ENCODE peak calls at places on chromosomes 11 and 22, in ten cellular contexts. P is T1000; O is HFF-Myc; I is T-helper 1 cell; N is Kasumi-1; A is HAP-1; W is activated naive CD8-positive, alpha-beta T cell treated with anti-CD3 and anti-CD28 coated beads for 36 hours; Z is right cardiac atrium; U is MG63; Y is AG04450. B is an unnamed sample.
A peak's percentile ranks its signal among the peaks of the same experiment; 100 is the strongest.

GRCh38 chr11:67439321-67440228 is 2.1 kb upstream of the PTPRCAP start:
- DNase-seq in A (no peak), U (peak; percentile 52), O (no peak), N (peak; percentile 59), I (no peak), W (peak; percentile 55), Z (peak; percentile 57), Y (no peak), P (no peak), B (no peak)

GRCh38 chr11:86990520-86990919 is 35.3 kb upstream of the FZD4 start:
- DNase-seq in Z (no peak), O (no peak), U (no peak), A (no peak), W (no peak), P (no peak), Y (no peak), N (no peak), I (no peak), B (peak; percentile 39)

GRCh38 chr11:9313648-9314290 is 624 bp downstream of the TMEM41B start:
- DNase-seq in Y (no peak), O (no peak), P (peak; percentile 2), N (peak; percentile 24), W (no peak), I (peak; percentile 39), U (peak; percentile 20), Z (no peak), A (peak; percentile 29), B (no peak)

GRCh38 chr11:57403176-57404147 is 13.0 kb upstream of the PRG2 start:
- DNase-seq in O (no peak), Y (no peak), W (no peak), N (no peak), A (no peak), U (no peak), Z (no peak), P (no peak), I (no peak), B (no peak)

GRCh38 chr11:122207505-122207904 is 91.5 kb upstream of the BLID start:
- DNase-seq in Y (peak; percentile 45), A (no peak), N (no peak), I (no peak), P (no peak), O (no peak), U (peak; percentile 41), Z (peak; percentile 27), W (no peak), B (no peak)

GRCh38 chr11:60925685-60926267 is 1.5 kb downstream of the TMEM132A start:
- DNase-seq in Y (peak; percentile 29), I (no peak), Z (no peak), N (no peak), A (no peak), U (peak; percentile 39), O (no peak), P (peak; percentile 59), W (no peak), B (no peak)

GRCh38 chr11:27401280-27401679 is 38.3 kb upstream of the CCDC34 start:
- DNase-seq in N (no peak), I (no peak), O (no peak), P (no peak), Y (no peak), Z (no peak), U (no peak), A (no peak), W (no peak), B (peak; percentile 66)

GRCh38 chr11:3123316-3123715 is 41.8 kb downstream of the OSBPL5 start:
- DNase-seq in W (no peak), O (no peak), Y (no peak), P (no peak), I (no peak), Z (peak; percentile 89), U (no peak), N (no peak), A (no peak), B (no peak)

GRCh38 chr11:106917973-106918372 is 100.3 kb downstream of the GUCY1A2 start:
- DNase-seq in U (no peak), Y (no peak), N (peak; percentile 27), Z (no peak), P (no peak), A (no peak), W (no peak), O (no peak), I (no peak), B (no peak)

GRCh38 chr22:46002757-46003270 is 25.9 kb upstream of the WNT7B start:
- DNase-seq in W (no peak), P (no peak), N (no peak), O (no peak), I (no peak), A (no peak), Y (no peak), Z (peak; percentile 49), U (peak; percentile 33), B (peak; percentile 50)

GRCh38 chr11:126059238-126059761 is 3.4 kb downstream of the CDON start:
- DNase-seq in W (no peak), I (no peak), N (no peak), Z (no peak), Y (no peak), A (no peak), O (no peak), P (no peak), U (no peak), B (no peak)

GRCh38 chr11:100687032-100687629 is at the start of gene ARHGAP42:
- DNase-seq in I (peak; percentile 18), P (peak; percentile 10), N (peak; percentile 40), W (peak; percentile 65), A (peak; percentile 75), Z (peak; percentile 81), Y (no peak), O (no peak), U (peak; percentile 69), B (no peak)

GRCh38 chr11:121071456-121072236 is 29.4 kb upstream of the TECTA start:
- DNase-seq in N (peak; percentile 24), I (no peak), O (no peak), W (no peak), Y (no peak), P (no peak), Z (no peak), A (peak; percentile 21), U (no peak), B (no peak)

GRCh38 chr11:129997513-129997912 is 5.1 kb downstream of the PRDM10 start:
- DNase-seq in I (no peak), Z (no peak), W (no peak), P (no peak), U (no peak), Y (no peak), A (no peak), O (no peak), N (no peak), B (no peak)

GRCh38 chr11:97364047-97364446 is 974.2 kb downstream of the JRKL start:
- DNase-seq in O (no peak), Z (no peak), P (no peak), Y (no peak), A (no peak), U (no peak), W (no peak), I (no peak), N (peak; percentile 7), B (no peak)

GRCh38 chr22:43342347-43343261 is 568 bp downstream of the SCUBE1 start:
- DNase-seq in N (peak; percentile 19), A (peak; percentile 23), O (no peak), Z (no peak), W (no peak), I (no peak), Y (no peak), P (no peak), U (no peak), B (no peak)

GRCh38 chr11:78310500-78310909 is 107.1 kb downstream of the GAB2 start:
- DNase-seq in P (no peak), W (no peak), O (no peak), N (no peak), Z (peak; percentile 55), U (no peak), A (no peak), Y (no peak), I (no peak), B (no peak)

GRCh38 chr11:134365011-134365925 is 33.5 kb downstream of the GLB1L2 start:
- DNase-seq in P (no peak), W (no peak), Y (no peak), U (no peak), A (no peak), Z (no peak), O (no peak), N (no peak), I (no peak), B (no peak)

GRCh38 chr11:10480760-10481159 is 25.7 kb downstream of the AMPD3 start:
- DNase-seq in W (no peak), N (no peak), I (no peak), Z (no peak), U (no peak), A (no peak), P (no peak), Y (no peak), O (no peak), B (no peak)

GRCh38 chr11:2885017-2885675 is 429 bp downstream of the CDKN1C start:
- DNase-seq in Y (no peak), P (peak; percentile 45), N (no peak), Z (peak; percentile 66), U (peak; percentile 26), O (no peak), A (peak; percentile 60), I (peak; percentile 38), W (peak; percentile 49), B (no peak)

GRCh38 chr11:34234086-34234740 is 123.6 kb downstream of the ABTB2 start:
- DNase-seq in I (peak; percentile 73), P (peak; percentile 40), A (no peak), Y (no peak), W (peak; percentile 84), N (peak; percentile 69), Z (no peak), O (peak; percentile 36), U (peak; percentile 71), B (no peak)

GRCh38 chr11:72807021-72807693 is 7.1 kb upstream of the ATG16L2 start:
- DNase-seq in W (no peak), Y (no peak), N (peak; percentile 49), Z (no peak), P (no peak), A (no peak), U (no peak), I (no peak), O (no peak), B (no peak)

GRCh38 chr11:95729462-95729861 is 60.1 kb downstream of the FAM76B start:
- DNase-seq in U (no peak), Y (no peak), N (no peak), P (no peak), W (no peak), A (no peak), O (no peak), Z (no peak), I (no peak), B (no peak)